ENCODE peak calls at places on chromosomes 7 and 10, in seven cellular contexts. X is stomach; M is glutamatergic neuron; I is T-helper 17 cell; S is activated CD4-positive, alpha-beta T cell treated with anti-CD3 and anti-CD28 coated beads, Interleukin-2, amount 50 U/mL, for 48 hours; T is mucosa of descending colon; Q is RWPE1. O is an unnamed sample.

GRCh38 chr10:93390691-93391090 is 91.4 kb downstream of the MYOF start:
- DNase-seq in X (no peak), M (no peak), I (no peak), S (no peak), T (no peak), Q (no peak), O (no peak)

GRCh38 chr7:120554960-120555571 is 282.1 kb downstream of the KCND2 start:
- DNase-seq in X (no peak), M (peak; percentile 38), I (no peak), S (peak; percentile 5), T (no peak), Q (peak; percentile 34), O (no peak)

GRCh38 chr10:15478950-15479349 is 107.9 kb upstream of the FAM171A1 start:
- DNase-seq in X (no peak), M (no peak), I (no peak), S (no peak), T (no peak), Q (no peak), O (no peak)

GRCh38 chr7:73707045-73707631 is 12.3 kb downstream of the STX1A start:
- DNase-seq in X (peak; percentile 85), M (peak; percentile 79), I (no peak), S (no peak), T (peak; percentile 96), Q (no peak), O (no peak)

GRCh38 chr7:13036256-13036765 is 348.9 kb downstream of the ARL4A start:
- DNase-seq in X (no peak), M (no peak), I (no peak), S (no peak), T (no peak), Q (no peak), O (no peak)

GRCh38 chr7:94449151-94449725 is 54.5 kb downstream of the COL1A2 start:
- DNase-seq in X (no peak), M (no peak), I (no peak), S (no peak), T (no peak), Q (peak; percentile 48), O (no peak)

GRCh38 chr10:30476511-30476910 is 42.5 kb downstream of the MAP3K8 start:
- DNase-seq in X (no peak), M (no peak), I (no peak), S (no peak), T (no peak), Q (no peak), O (no peak)

GRCh38 chr7:33395340-33395739 is 266.0 kb downstream of the BBS9 start:
- DNase-seq in X (no peak), M (no peak), I (no peak), S (no peak), T (no peak), Q (no peak), O (no peak)

GRCh38 chr10:128982179-128982915 is 484.7 kb upstream of the MGMT start:
- DNase-seq in X (no peak), M (peak; percentile 30), I (no peak), S (no peak), T (no peak), Q (no peak), O (no peak)